ENCODE peak calls at places on chromosomes 13 and 19, in nine cellular contexts. Y, E, S, R, Z, V, C, G and O are unnamed samples.

GRCh38 chr19:41933693-41934426 is 5.6 kb upstream of the ERFL start:
- DNase-seq in Y (no peak), E (no peak), S (no peak), R (peak; percentile 53), Z (no peak), V (no peak), C (no peak), G (no peak), O (no peak)

GRCh38 chr13:74136089-74136658 is 2.0 kb upstream of the KLF12 start:
- DNase-seq in Y (peak; percentile 18), E (peak; percentile 43), S (no peak), R (peak; percentile 36), Z (peak; percentile 75), V (peak; percentile 58), C (peak; percentile 58), G (no peak), O (no peak)

GRCh38 chr19:4575267-4575793 is 15.8 kb upstream of the SEMA6B start:
- DNase-seq in Y (peak; percentile 90), E (peak; percentile 95), S (peak; percentile 36), R (no peak), Z (peak; percentile 87), V (peak; percentile 58), C (peak; percentile 84), G (no peak), O (no peak)

GRCh38 chr13:27172495-27172842 is 858 bp upstream of the USP12 start:
- DNase-seq in Y (peak; percentile 43), E (no peak), S (no peak), R (peak; percentile 52), Z (peak; percentile 78), V (peak; percentile 23), C (no peak), G (no peak), O (no peak)

GRCh38 chr13:98365291-98365690 is 188.2 kb upstream of the RNF113B start:
- DNase-seq in Y (no peak), E (no peak), S (no peak), R (no peak), Z (no peak), V (no peak), C (no peak), G (no peak), O (no peak)

GRCh38 chr13:21079761-21080730 is 18.7 kb upstream of the LATS2 start:
- DNase-seq in Y (peak; percentile 63), E (no peak), S (no peak), R (no peak), Z (peak; percentile 91), V (no peak), C (no peak), G (no peak), O (no peak)

GRCh38 chr19:40524133-40524549 is 52.5 kb upstream of the SHKBP1 start:
- DNase-seq in Y (no peak), E (no peak), S (no peak), R (no peak), Z (peak; percentile 13), V (no peak), C (no peak), G (no peak), O (no peak)

GRCh38 chr19:35715981-35716734 is 1.6 kb upstream of the KMT2B start:
- DNase-seq in Y (peak; percentile 33), E (peak; percentile 41), S (peak; percentile 17), R (no peak), Z (peak; percentile 71), V (peak; percentile 81), C (peak; percentile 80), G (no peak), O (peak; percentile 18)

GRCh38 chr13:30719521-30719914 is 15.8 kb upstream of the ALOX5AP start:
- DNase-seq in Y (peak; percentile 27), E (no peak), S (no peak), R (no peak), Z (no peak), V (no peak), C (no peak), G (no peak), O (no peak)

GRCh38 chr13:30718661-30719520 is 16.5 kb upstream of the ALOX5AP start:
- DNase-seq in Y (peak; percentile 91), E (no peak), S (no peak), R (peak; percentile 50), Z (peak; percentile 97), V (no peak), C (no peak), G (peak; percentile 16), O (no peak)

GRCh38 chr13:30725331-30726085 is 9.8 kb upstream of the ALOX5AP start:
- DNase-seq in Y (no peak), E (no peak), S (no peak), R (no peak), Z (peak; percentile 25), V (no peak), C (no peak), G (no peak), O (no peak)

GRCh38 chr13:30720470-30720869 is 14.9 kb upstream of the ALOX5AP start:
- DNase-seq in Y (no peak), E (no peak), S (no peak), R (peak; percentile 59), Z (peak; percentile 36), V (no peak), C (no peak), G (no peak), O (no peak)

GRCh38 chr13:30722361-30722760 is 13.0 kb upstream of the ALOX5AP start:
- DNase-seq in Y (peak; percentile 84), E (no peak), S (no peak), R (no peak), Z (no peak), V (no peak), C (no peak), G (no peak), O (no peak)
- H3K4me1 ChIP-seq in Y (peaks cover 48% of the 10 kb centered on the region), E (no peaks in the 10 kb centered on the region), S (no peaks in the 10 kb centered on the region), R (peaks cover 21% of the 10 kb centered on the region), Z (peaks cover 33% of the 10 kb centered on the region), V (peaks cover 14% of the 10 kb centered on the region), C (no peaks in the 10 kb centered on the region), G (peaks cover 13% of the 10 kb centered on the region), O (peaks cover 12% of the 10 kb centered on the region)

GRCh38 chr19:19630426-19630825 is 2.4 kb upstream of the LPAR2 start:
- DNase-seq in Y (no peak), E (no peak), S (no peak), R (no peak), Z (no peak), V (no peak), C (no peak), G (no peak), O (no peak)

GRCh38 chr19:19627442-19627715 is 641 bp downstream of the LPAR2 start:
- DNase-seq in Y (no peak), E (no peak), S (no peak), R (peak; percentile 28), Z (no peak), V (no peak), C (no peak), G (no peak), O (no peak)

GRCh38 chr19:19627716-19628498 is at the start of gene LPAR2:
- DNase-seq in Y (peak; percentile 70), E (peak; percentile 78), S (peak; percentile 86), R (peak; percentile 82), Z (peak; percentile 36), V (peak; percentile 96), C (peak; percentile 87), G (peak; percentile 24), O (peak; percentile 59)

GRCh38 chr19:19630062-19630414 is 2.0 kb upstream of the LPAR2 start:
- DNase-seq in Y (no peak), E (no peak), S (no peak), R (no peak), Z (no peak), V (no peak), C (no peak), G (no peak), O (no peak)

GRCh38 chr19:19628499-19629134 is 597 bp upstream of the LPAR2 start:
- DNase-seq in Y (peak; percentile 84), E (peak; percentile 96), S (peak; percentile 95), R (no peak), Z (peak; percentile 16), V (peak; percentile 95), C (peak; percentile 84), G (peak; percentile 61), O (no peak)
- TF ChIP-seq EZH2phosphoT487 in Y (no peak), E (no peak), S (no peak), R (no peak), Z (no peak), V (no peak), C (no peak), G (no peak), O (no peak)

DNA sequence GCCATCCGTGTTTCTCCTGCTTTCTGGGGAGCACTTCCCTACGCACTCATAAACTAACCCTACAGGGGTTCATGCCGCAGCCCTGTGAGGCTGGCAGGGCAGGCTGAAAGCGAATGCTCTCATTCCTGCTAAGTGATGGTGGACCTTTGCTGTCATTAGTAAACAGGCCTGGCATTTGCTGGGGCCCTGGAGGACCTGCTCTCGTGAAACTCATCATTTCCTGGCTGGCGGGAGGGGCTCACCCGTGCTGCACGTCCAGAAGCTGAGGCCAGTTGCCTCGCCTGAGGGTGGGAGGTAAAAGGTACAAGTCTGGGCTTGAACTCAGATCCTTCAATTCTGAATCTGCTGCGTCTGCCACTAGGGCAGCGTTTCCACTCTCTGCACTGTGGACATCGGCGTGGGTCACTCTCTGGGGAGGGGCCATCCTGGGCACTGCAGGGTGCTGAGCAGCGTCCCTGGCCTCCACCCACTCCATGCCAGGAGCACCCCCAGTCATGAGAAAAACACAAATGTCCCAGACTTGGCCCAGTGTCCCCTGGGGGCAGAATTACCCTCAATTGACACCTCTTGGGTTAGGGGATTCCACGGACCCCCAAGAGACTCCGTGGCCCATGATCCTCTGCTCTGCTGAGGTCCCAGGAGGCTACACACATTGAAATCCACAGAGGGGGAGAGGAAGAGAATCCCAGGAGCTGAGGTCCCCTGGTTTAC is 7.0 kb downstream of the MOB3A start:
- DNase-seq in Y (peak; percentile 58), E (no peak), S (no peak), R (peak; percentile 65), Z (peak; percentile 52), V (peak; percentile 67), C (no peak), G (no peak), O (peak; percentile 89)
- H3K4me1 ChIP-seq in Y (peaks cover 31% of the 10 kb centered on the region), E (peaks cover 5% of the 10 kb centered on the region), S (peaks cover 6% of the 10 kb centered on the region), R (peaks cover 87% of the 10 kb centered on the region), Z (peaks cover 45% of the 10 kb centered on the region), V (peaks cover 25% of the 10 kb centered on the region), C (peaks cover 5% of the 10 kb centered on the region), G (peaks cover 55% of the 10 kb centered on the region), O (peaks cover 56% of the 10 kb centered on the region)

GRCh38 chr19:49971991-49972401 is 11.0 kb upstream of the SIGLEC11 start:
- DNase-seq in Y (no peak), E (no peak), S (no peak), R (no peak), Z (no peak), V (no peak), C (no peak), G (no peak), O (no peak)

GRCh38 chr19:49973987-49974386 is 13.0 kb upstream of the SIGLEC11 start:
- DNase-seq in Y (no peak), E (no peak), S (no peak), R (no peak), Z (no peak), V (no peak), C (no peak), G (no peak), O (no peak)

DNA sequence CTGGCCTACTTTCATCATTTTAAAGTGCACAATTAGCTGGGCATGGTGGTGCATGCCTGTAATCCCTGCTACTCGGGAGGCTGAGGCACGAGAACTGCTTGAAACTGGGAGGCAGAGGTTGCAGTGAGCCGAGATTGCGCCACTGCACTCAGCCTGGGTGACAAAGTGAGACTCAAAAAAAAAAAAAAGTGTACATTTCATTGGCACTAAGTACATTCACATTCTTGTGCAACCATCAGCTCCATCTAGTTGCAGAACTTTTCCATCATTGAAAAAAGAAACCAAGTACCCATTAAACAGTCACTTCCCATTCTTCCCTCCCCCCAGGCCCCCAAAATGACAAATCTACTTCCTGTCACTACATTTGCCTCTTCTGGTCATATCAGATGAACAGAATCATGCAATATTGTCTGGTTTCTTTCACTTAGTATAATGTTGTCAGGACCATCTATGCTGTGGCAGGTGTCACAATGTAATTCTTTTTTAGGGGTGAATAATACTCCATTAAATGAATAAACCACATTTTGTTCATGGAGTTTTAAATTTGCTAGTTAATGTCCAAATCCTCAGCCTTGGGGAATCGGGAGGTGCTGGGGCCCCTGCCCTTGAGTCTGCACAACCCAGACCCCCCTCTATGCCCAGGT is 7.4 kb upstream of the SIGLEC11 start:
- DNase-seq in Y (no peak), E (no peak), S (no peak), R (no peak), Z (peak; percentile 9), V (no peak), C (no peak), G (no peak), O (no peak)
- TF ChIP-seq EZH2phosphoT487 in Y (no peak), E (no peak), S (no peak), R (no peak), Z (no peak), V (no peak), C (no peak), G (no peak), O (no peak)